ENCODE peak calls at places on chromosomes 5 and 9, in nine cellular contexts. One of them, this sample, is unnamed.

GRCh38 chr9:99050292-99050911 is 54.5 kb upstream of the TGFBR1 start:
- DNase-seq in IMR-90: peak
- DNase-seq in uterus: no peak
- DNase-seq in heart right ventricle: no peak
- DNase-seq in AG09309: no peak
- DNase-seq in SJSA1: no peak
- DNase-seq in fibroblast of lung: no peak
- DNase-seq in cardiac fibroblast: no peak
- DNase-seq in thyroid gland: no peak
- DNase-seq in this sample: no peak

GRCh38 chr9:127776919-127777280 is 1.6 kb downstream of the SH2D3C start:
- DNase-seq in thyroid gland: no peak
- DNase-seq in IMR-90: no peak
- DNase-seq in fibroblast of lung: no peak
- DNase-seq in AG09309: no peak
- DNase-seq in heart right ventricle: no peak
- DNase-seq in SJSA1: no peak
- DNase-seq in cardiac fibroblast: no peak
- DNase-seq in uterus: no peak
- DNase-seq in this sample: no peak

GRCh38 chr5:81425569-81425968 is 31.6 kb upstream of the ACOT12 start:
- DNase-seq in fibroblast of lung: peak
- DNase-seq in IMR-90: peak
- DNase-seq in uterus: no peak
- DNase-seq in AG09309: peak
- DNase-seq in thyroid gland: no peak
- DNase-seq in SJSA1: peak
- DNase-seq in cardiac fibroblast: peak
- DNase-seq in heart right ventricle: no peak
- DNase-seq in this sample: no peak

GRCh38 chr5:27727254-27727653 is 688.9 kb upstream of the CDH9 start:
- DNase-seq in AG09309: no peak
- DNase-seq in SJSA1: no peak
- DNase-seq in uterus: no peak
- DNase-seq in cardiac fibroblast: no peak
- DNase-seq in fibroblast of lung: no peak
- DNase-seq in thyroid gland: no peak
- DNase-seq in heart right ventricle: no peak
- DNase-seq in IMR-90: no peak
- DNase-seq in this sample: no peak

GRCh38 chr5:106094128-106094726 is 1576.5 kb downstream of the EFNA5 start:
- DNase-seq in cardiac fibroblast: peak
- DNase-seq in thyroid gland: no peak
- DNase-seq in AG09309: no peak
- DNase-seq in fibroblast of lung: peak
- DNase-seq in IMR-90: peak
- DNase-seq in uterus: no peak
- DNase-seq in SJSA1: peak
- DNase-seq in heart right ventricle: no peak
- DNase-seq in this sample: no peak

GRCh38 chr9:124320062-124320973 is 62.6 kb downstream of the NEK6 start:
- DNase-seq in cardiac fibroblast: peak
- DNase-seq in uterus: peak
- DNase-seq in IMR-90: peak
- DNase-seq in fibroblast of lung: peak
- DNase-seq in SJSA1: peak
- DNase-seq in heart right ventricle: peak
- DNase-seq in thyroid gland: peak
- DNase-seq in AG09309: peak
- DNase-seq in this sample: no peak

GRCh38 chr5:107241841-107242240 is 428.9 kb downstream of the EFNA5 start:
- DNase-seq in heart right ventricle: no peak
- DNase-seq in fibroblast of lung: no peak
- DNase-seq in thyroid gland: no peak
- DNase-seq in AG09309: no peak
- DNase-seq in cardiac fibroblast: no peak
- DNase-seq in uterus: no peak
- DNase-seq in SJSA1: no peak
- DNase-seq in IMR-90: no peak
- DNase-seq in this sample: no peak

GRCh38 chr5:10301842-10302610 is 5.7 kb downstream of the CMBL start:
- DNase-seq in heart right ventricle: peak
- DNase-seq in SJSA1: no peak
- DNase-seq in cardiac fibroblast: peak
- DNase-seq in thyroid gland: peak
- DNase-seq in fibroblast of lung: no peak
- DNase-seq in uterus: peak
- DNase-seq in IMR-90: no peak
- DNase-seq in AG09309: no peak
- DNase-seq in this sample: peak

GRCh38 chr9:91740713-91741112 is 209.3 kb downstream of the ROR2 start:
- DNase-seq in AG09309: no peak
- DNase-seq in cardiac fibroblast: peak
- DNase-seq in heart right ventricle: no peak
- DNase-seq in thyroid gland: peak
- DNase-seq in uterus: peak
- DNase-seq in IMR-90: peak
- DNase-seq in SJSA1: no peak
- DNase-seq in fibroblast of lung: peak
- DNase-seq in this sample: no peak

GRCh38 chr9:119801311-119801710 is 432.1 kb upstream of the BRINP1 start:
- DNase-seq in AG09309: peak
- DNase-seq in fibroblast of lung: no peak
- DNase-seq in SJSA1: no peak
- DNase-seq in uterus: no peak
- DNase-seq in thyroid gland: no peak
- DNase-seq in cardiac fibroblast: no peak
- DNase-seq in heart right ventricle: no peak
- DNase-seq in IMR-90: no peak
- DNase-seq in this sample: no peak

GRCh38 chr9:97528529-97529230 is 27.2 kb downstream of the TMOD1 start:
- DNase-seq in cardiac fibroblast: no peak
- DNase-seq in SJSA1: no peak
- DNase-seq in fibroblast of lung: no peak
- DNase-seq in thyroid gland: peak
- DNase-seq in heart right ventricle: no peak
- DNase-seq in IMR-90: no peak
- DNase-seq in uterus: no peak
- DNase-seq in AG09309: no peak
- DNase-seq in this sample: no peak

GRCh38 chr9:79287152-79287766 is 284.5 kb upstream of the TLE4 start:
- DNase-seq in heart right ventricle: no peak
- DNase-seq in fibroblast of lung: no peak
- DNase-seq in SJSA1: no peak
- DNase-seq in thyroid gland: no peak
- DNase-seq in cardiac fibroblast: no peak
- DNase-seq in IMR-90: no peak
- DNase-seq in uterus: no peak
- DNase-seq in AG09309: no peak
- DNase-seq in this sample: no peak

GRCh38 chr9:79292731-79293280 is 279.0 kb upstream of the TLE4 start:
- DNase-seq in thyroid gland: no peak
- DNase-seq in cardiac fibroblast: no peak
- DNase-seq in uterus: no peak
- DNase-seq in IMR-90: no peak
- DNase-seq in SJSA1: no peak
- DNase-seq in AG09309: no peak
- DNase-seq in fibroblast of lung: no peak
- DNase-seq in heart right ventricle: no peak
- DNase-seq in this sample: no peak

GRCh38 chr9:79289856-79290255 is 281.9 kb upstream of the TLE4 start:
- DNase-seq in heart right ventricle: no peak
- DNase-seq in uterus: no peak
- DNase-seq in thyroid gland: no peak
- DNase-seq in cardiac fibroblast: no peak
- DNase-seq in SJSA1: no peak
- DNase-seq in AG09309: no peak
- DNase-seq in fibroblast of lung: no peak
- DNase-seq in IMR-90: peak
- DNase-seq in this sample: no peak

DNA sequence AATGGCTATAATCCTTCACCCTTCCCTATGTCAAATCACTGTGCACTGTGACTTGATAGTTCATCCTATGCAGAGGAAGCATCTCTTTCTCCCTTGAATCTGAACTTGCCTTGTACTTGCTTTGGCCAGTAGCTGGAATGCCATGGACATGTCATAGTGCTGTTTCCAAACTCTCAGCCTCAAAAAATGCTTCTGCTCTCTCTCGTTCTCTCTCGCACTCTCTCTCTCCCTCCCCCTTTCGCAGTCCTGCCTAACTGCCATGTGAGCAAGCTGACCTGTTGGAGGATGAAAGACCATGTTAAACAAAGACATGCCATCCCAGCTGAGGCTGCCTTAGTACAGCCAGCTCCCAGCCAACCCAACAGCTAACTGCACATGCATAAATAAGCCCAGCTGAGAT is 283.9 kb upstream of the TLE4 start:
- DNase-seq in heart right ventricle: no peak
- DNase-seq in fibroblast of lung: no peak
- DNase-seq in cardiac fibroblast: no peak
- DNase-seq in SJSA1: no peak
- DNase-seq in thyroid gland: no peak
- DNase-seq in AG09309: no peak
- DNase-seq in uterus: no peak
- DNase-seq in IMR-90: peak
- DNase-seq in this sample: no peak
- H3K4me3 ChIP-seq in heart right ventricle: no peak
- H3K4me3 ChIP-seq in fibroblast of lung: no peak
- H3K4me3 ChIP-seq in cardiac fibroblast: no peak
- H3K4me3 ChIP-seq in SJSA1: no peak
- H3K4me3 ChIP-seq in thyroid gland: no peak
- H3K4me3 ChIP-seq in AG09309: no peak
- H3K4me3 ChIP-seq in uterus: no peak
- H3K4me3 ChIP-seq in IMR-90: no peak
- H3K4me3 ChIP-seq in this sample: no peak

DNA sequence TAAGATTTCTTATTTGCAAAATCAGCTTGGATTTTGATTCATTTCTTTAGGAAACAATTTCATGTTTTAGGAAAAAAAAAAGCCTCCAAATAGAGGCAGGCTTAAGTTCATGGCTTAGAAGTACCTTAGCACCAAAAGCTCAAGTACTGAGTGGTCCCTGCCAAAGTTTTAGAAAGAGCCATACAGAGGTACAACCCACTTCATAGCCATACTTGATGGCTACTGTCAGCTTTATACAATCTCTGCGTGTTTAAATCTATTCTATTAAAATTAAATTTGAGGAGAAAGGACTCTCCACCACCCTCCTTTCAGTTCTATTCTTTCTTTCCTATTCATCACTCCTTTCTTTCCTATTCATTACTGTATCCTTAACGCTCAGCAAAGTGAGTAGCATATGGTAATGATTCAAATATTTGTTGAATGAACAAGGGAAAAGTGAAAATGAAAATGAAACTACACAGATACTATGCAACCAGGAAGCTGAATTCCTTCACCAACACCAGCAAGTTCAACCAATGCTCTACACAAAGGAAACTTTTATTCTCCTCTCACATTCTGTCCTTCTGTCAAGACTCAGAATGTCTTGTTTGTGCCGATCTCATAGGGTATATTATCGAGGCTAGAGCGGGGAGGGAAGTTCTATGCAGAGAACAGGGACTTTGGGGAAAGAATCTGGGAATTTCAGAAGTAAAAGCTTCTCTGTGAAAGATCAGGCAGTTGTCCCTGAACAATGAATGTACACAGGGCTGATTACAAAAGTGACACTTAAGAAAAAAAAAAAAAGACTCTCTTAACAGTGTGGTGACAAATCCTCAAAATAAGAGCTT is 138.6 kb upstream of the SPEF2 start:
- DNase-seq in fibroblast of lung: peak
- DNase-seq in thyroid gland: no peak
- DNase-seq in heart right ventricle: no peak
- DNase-seq in uterus: no peak
- DNase-seq in IMR-90: peak
- DNase-seq in SJSA1: peak
- DNase-seq in AG09309: no peak
- DNase-seq in cardiac fibroblast: peak
- DNase-seq in this sample: no peak
- H3K4me3 ChIP-seq in fibroblast of lung: peak
- H3K4me3 ChIP-seq in thyroid gland: no peak
- H3K4me3 ChIP-seq in heart right ventricle: peak
- H3K4me3 ChIP-seq in uterus: peak
- H3K4me3 ChIP-seq in IMR-90: peak
- H3K4me3 ChIP-seq in SJSA1: peak
- H3K4me3 ChIP-seq in AG09309: no peak
- H3K4me3 ChIP-seq in cardiac fibroblast: peak
- H3K4me3 ChIP-seq in this sample: peak

GRCh38 chr9:94991961-94992907 is 265.7 kb downstream of the AOPEP start:
- DNase-seq in uterus: no peak
- DNase-seq in fibroblast of lung: no peak
- DNase-seq in SJSA1: no peak
- DNase-seq in thyroid gland: no peak
- DNase-seq in heart right ventricle: no peak
- DNase-seq in cardiac fibroblast: no peak
- DNase-seq in IMR-90: no peak
- DNase-seq in AG09309: no peak
- DNase-seq in this sample: no peak
- H3K4me3 ChIP-seq in uterus: no peak
- H3K4me3 ChIP-seq in fibroblast of lung: no peak
- H3K4me3 ChIP-seq in SJSA1: no peak
- H3K4me3 ChIP-seq in thyroid gland: no peak
- H3K4me3 ChIP-seq in heart right ventricle: no peak
- H3K4me3 ChIP-seq in cardiac fibroblast: no peak
- H3K4me3 ChIP-seq in IMR-90: no peak
- H3K4me3 ChIP-seq in AG09309: no peak
- H3K4me3 ChIP-seq in this sample: no peak

GRCh38 chr5:177508217-177508611 is 1.4 kb downstream of the DOK3 start:
- DNase-seq in cardiac fibroblast: no peak
- DNase-seq in SJSA1: no peak
- DNase-seq in IMR-90: no peak
- DNase-seq in heart right ventricle: no peak
- DNase-seq in AG09309: no peak
- DNase-seq in fibroblast of lung: no peak
- DNase-seq in thyroid gland: no peak
- DNase-seq in uterus: no peak
- DNase-seq in this sample: no peak

GRCh38 chr5:177510567-177511053 is 984 bp upstream of the DOK3 start:
- DNase-seq in uterus: no peak
- DNase-seq in fibroblast of lung: no peak
- DNase-seq in AG09309: no peak
- DNase-seq in thyroid gland: no peak
- DNase-seq in SJSA1: no peak
- DNase-seq in cardiac fibroblast: no peak
- DNase-seq in IMR-90: no peak
- DNase-seq in heart right ventricle: no peak
- DNase-seq in this sample: no peak

GRCh38 chr5:177509991-177510566 is 453 bp upstream of the DOK3 start:
- DNase-seq in uterus: no peak
- DNase-seq in fibroblast of lung: no peak
- DNase-seq in heart right ventricle: no peak
- DNase-seq in AG09309: no peak
- DNase-seq in IMR-90: no peak
- DNase-seq in cardiac fibroblast: no peak
- DNase-seq in thyroid gland: no peak
- DNase-seq in SJSA1: no peak
- DNase-seq in this sample: no peak

GRCh38 chr5:177508837-177509236 is 789 bp downstream of the DOK3 start:
- DNase-seq in AG09309: no peak
- DNase-seq in SJSA1: no peak
- DNase-seq in heart right ventricle: no peak
- DNase-seq in fibroblast of lung: no peak
- DNase-seq in cardiac fibroblast: no peak
- DNase-seq in IMR-90: no peak
- DNase-seq in thyroid gland: no peak
- DNase-seq in uterus: no peak
- DNase-seq in this sample: no peak

GRCh38 chr5:177509361-177509951 is at the start of gene DOK3:
- DNase-seq in IMR-90: no peak
- DNase-seq in thyroid gland: no peak
- DNase-seq in uterus: no peak
- DNase-seq in cardiac fibroblast: no peak
- DNase-seq in AG09309: no peak
- DNase-seq in SJSA1: no peak
- DNase-seq in heart right ventricle: peak
- DNase-seq in fibroblast of lung: no peak
- DNase-seq in this sample: no peak
- H3K4me3 ChIP-seq in IMR-90: no peak
- H3K4me3 ChIP-seq in thyroid gland: no peak
- H3K4me3 ChIP-seq in uterus: no peak
- H3K4me3 ChIP-seq in cardiac fibroblast: no peak
- H3K4me3 ChIP-seq in AG09309: no peak
- H3K4me3 ChIP-seq in SJSA1: no peak
- H3K4me3 ChIP-seq in heart right ventricle: peak
- H3K4me3 ChIP-seq in fibroblast of lung: no peak
- H3K4me3 ChIP-seq in this sample: peak

This sample was measured in coronary artery.